ENCODE peak calls at places on chromosome 12, in nine cellular contexts. One of them, this sample, is unnamed.
A peak's percentile ranks its signal among the peaks of the same experiment; 100 is the strongest.

GRCh38 chr12:55955800-55956508 is 9.9 kb downstream of the PMEL start:
- DNase-seq in H54: no peak
- DNase-seq in T-helper 1 cell: peak; percentile 36
- DNase-seq in glutamatergic neuron: no peak
- DNase-seq in Calu3: peak; percentile 90
- DNase-seq in IMR-90: peak; percentile 76
- DNase-seq in AG04450: no peak
- DNase-seq in Panc1: no peak
- DNase-seq in NCI-H1417: no peak
- DNase-seq in this sample: no peak

GRCh38 chr12:1918081-1918874 is at the start of gene CACNA2D4:
- DNase-seq in H54: no peak
- DNase-seq in T-helper 1 cell: no peak
- DNase-seq in glutamatergic neuron: no peak
- DNase-seq in Calu3: no peak
- DNase-seq in IMR-90: no peak
- DNase-seq in AG04450: no peak
- DNase-seq in Panc1: no peak
- DNase-seq in NCI-H1417: no peak
- DNase-seq in this sample: no peak

GRCh38 chr12:132287391-132288238 is 41.8 kb downstream of the GALNT9 start:
- DNase-seq in H54: no peak
- DNase-seq in T-helper 1 cell: no peak
- DNase-seq in glutamatergic neuron: no peak
- DNase-seq in Calu3: no peak
- DNase-seq in IMR-90: no peak
- DNase-seq in AG04450: no peak
- DNase-seq in Panc1: no peak
- DNase-seq in NCI-H1417: no peak
- DNase-seq in this sample: no peak

GRCh38 chr12:20493924-20494323 is 125.6 kb downstream of the PDE3A start:
- DNase-seq in H54: no peak
- DNase-seq in T-helper 1 cell: no peak
- DNase-seq in glutamatergic neuron: no peak
- DNase-seq in Calu3: no peak
- DNase-seq in IMR-90: peak; percentile 40
- DNase-seq in AG04450: no peak
- DNase-seq in Panc1: no peak
- DNase-seq in NCI-H1417: no peak
- DNase-seq in this sample: no peak

GRCh38 chr12:132618683-132619043 is at the start of gene P2RX2:
- DNase-seq in H54: no peak
- DNase-seq in T-helper 1 cell: no peak
- DNase-seq in glutamatergic neuron: no peak
- DNase-seq in Calu3: no peak
- DNase-seq in IMR-90: no peak
- DNase-seq in AG04450: no peak
- DNase-seq in Panc1: no peak
- DNase-seq in NCI-H1417: no peak
- DNase-seq in this sample: no peak

GRCh38 chr12:103858953-103859601 is 18.0 kb upstream of the NT5DC3 start:
- DNase-seq in H54: peak; percentile 68
- DNase-seq in T-helper 1 cell: no peak
- DNase-seq in glutamatergic neuron: no peak
- DNase-seq in Calu3: peak; percentile 87
- DNase-seq in IMR-90: peak; percentile 98
- DNase-seq in AG04450: peak; percentile 93
- DNase-seq in Panc1: peak; percentile 64
- DNase-seq in NCI-H1417: no peak
- DNase-seq in this sample: no peak

GRCh38 chr12:1922075-1922709 is 3.7 kb upstream of the CACNA2D4 start:
- DNase-seq in H54: no peak
- DNase-seq in T-helper 1 cell: no peak
- DNase-seq in glutamatergic neuron: no peak
- DNase-seq in Calu3: no peak
- DNase-seq in IMR-90: no peak
- DNase-seq in AG04450: no peak
- DNase-seq in Panc1: no peak
- DNase-seq in NCI-H1417: no peak
- DNase-seq in this sample: no peak

GRCh38 chr12:9114946-9115345 is 773 bp downstream of the A2M start:
- DNase-seq in H54: no peak
- DNase-seq in T-helper 1 cell: no peak
- DNase-seq in glutamatergic neuron: no peak
- DNase-seq in Calu3: no peak
- DNase-seq in IMR-90: no peak
- DNase-seq in AG04450: no peak
- DNase-seq in Panc1: no peak
- DNase-seq in NCI-H1417: no peak
- DNase-seq in this sample: no peak

GRCh38 chr12:48351022-48351708 is 446 bp upstream of the ZNF641 start:
- DNase-seq in H54: peak; percentile 64
- DNase-seq in T-helper 1 cell: no peak
- DNase-seq in glutamatergic neuron: no peak
- DNase-seq in Calu3: peak; percentile 61
- DNase-seq in IMR-90: peak; percentile 59
- DNase-seq in AG04450: peak; percentile 8
- DNase-seq in Panc1: peak; percentile 32
- DNase-seq in NCI-H1417: peak; percentile 64
- DNase-seq in this sample: no peak

GRCh38 chr12:74801625-74802024 is 264.0 kb downstream of the ATXN7L3B start:
- DNase-seq in H54: no peak
- DNase-seq in T-helper 1 cell: no peak
- DNase-seq in glutamatergic neuron: no peak
- DNase-seq in Calu3: no peak
- DNase-seq in IMR-90: no peak
- DNase-seq in AG04450: no peak
- DNase-seq in Panc1: no peak
- DNase-seq in NCI-H1417: no peak
- DNase-seq in this sample: no peak

GRCh38 chr12:109940339-109940923 is 40.4 kb downstream of the TCHP start:
- DNase-seq in H54: no peak
- DNase-seq in T-helper 1 cell: no peak
- DNase-seq in glutamatergic neuron: no peak
- DNase-seq in Calu3: no peak
- DNase-seq in IMR-90: no peak
- DNase-seq in AG04450: no peak
- DNase-seq in Panc1: no peak
- DNase-seq in NCI-H1417: no peak
- DNase-seq in this sample: no peak

GRCh38 chr12:45464699-45465098 is 248.8 kb downstream of the ANO6 start:
- DNase-seq in H54: no peak
- DNase-seq in T-helper 1 cell: no peak
- DNase-seq in glutamatergic neuron: no peak
- DNase-seq in Calu3: peak; percentile 15
- DNase-seq in IMR-90: no peak
- DNase-seq in AG04450: no peak
- DNase-seq in Panc1: no peak
- DNase-seq in NCI-H1417: no peak
- DNase-seq in this sample: no peak

GRCh38 chr12:54701940-54702592 is 53.9 kb upstream of the DCD start:
- DNase-seq in H54: no peak
- DNase-seq in T-helper 1 cell: peak; percentile 36
- DNase-seq in glutamatergic neuron: no peak
- DNase-seq in Calu3: peak; percentile 25
- DNase-seq in IMR-90: peak; percentile 41
- DNase-seq in AG04450: no peak
- DNase-seq in Panc1: no peak
- DNase-seq in NCI-H1417: peak; percentile 69
- DNase-seq in this sample: no peak

GRCh38 chr12:66035289-66035961 is 95.1 kb downstream of the LLPH start:
- DNase-seq in H54: no peak
- DNase-seq in T-helper 1 cell: no peak
- DNase-seq in glutamatergic neuron: no peak
- DNase-seq in Calu3: peak; percentile 32
- DNase-seq in IMR-90: peak; percentile 61
- DNase-seq in AG04450: no peak
- DNase-seq in Panc1: no peak
- DNase-seq in NCI-H1417: no peak
- DNase-seq in this sample: no peak

GRCh38 chr12:108750471-108751402 is 19.4 kb upstream of the CORO1C start:
- DNase-seq in H54: no peak
- DNase-seq in T-helper 1 cell: no peak
- DNase-seq in glutamatergic neuron: no peak
- DNase-seq in Calu3: no peak
- DNase-seq in IMR-90: no peak
- DNase-seq in AG04450: no peak
- DNase-seq in Panc1: no peak
- DNase-seq in NCI-H1417: no peak
- DNase-seq in this sample: no peak

GRCh38 chr12:6958609-6959375 is 7.6 kb downstream of the PTPN6 start:
- DNase-seq in H54: no peak
- DNase-seq in T-helper 1 cell: peak; percentile 83
- DNase-seq in glutamatergic neuron: no peak
- DNase-seq in Calu3: no peak
- DNase-seq in IMR-90: no peak
- DNase-seq in AG04450: no peak
- DNase-seq in Panc1: no peak
- DNase-seq in NCI-H1417: no peak
- DNase-seq in this sample: no peak

GRCh38 chr12:84924956-84925355 is 12.4 kb upstream of the SLC6A15 start:
- DNase-seq in H54: no peak
- DNase-seq in T-helper 1 cell: no peak
- DNase-seq in glutamatergic neuron: no peak
- DNase-seq in Calu3: no peak
- DNase-seq in IMR-90: peak; percentile 23
- DNase-seq in AG04450: no peak
- DNase-seq in Panc1: no peak
- DNase-seq in NCI-H1417: no peak
- DNase-seq in this sample: no peak

GRCh38 chr12:19946549-19946948 is 421.8 kb upstream of the PDE3A start:
- DNase-seq in H54: peak; percentile 36
- DNase-seq in T-helper 1 cell: no peak
- DNase-seq in glutamatergic neuron: no peak
- DNase-seq in Calu3: peak; percentile 15
- DNase-seq in IMR-90: peak; percentile 98
- DNase-seq in AG04450: peak; percentile 81
- DNase-seq in Panc1: peak; percentile 5
- DNase-seq in NCI-H1417: no peak
- DNase-seq in this sample: no peak

GRCh38 chr12:57896139-57896436 is 45.3 kb upstream of the ATP23 start:
- DNase-seq in H54: no peak
- DNase-seq in T-helper 1 cell: no peak
- DNase-seq in glutamatergic neuron: no peak
- DNase-seq in Calu3: no peak
- DNase-seq in IMR-90: no peak
- DNase-seq in AG04450: no peak
- DNase-seq in Panc1: no peak
- DNase-seq in NCI-H1417: no peak
- DNase-seq in this sample: no peak

GRCh38 chr12:118020036-118020435 is 3.5 kb downstream of the RFC5 start:
- DNase-seq in H54: no peak
- DNase-seq in T-helper 1 cell: no peak
- DNase-seq in glutamatergic neuron: no peak
- DNase-seq in Calu3: no peak
- DNase-seq in IMR-90: no peak
- DNase-seq in AG04450: no peak
- DNase-seq in Panc1: no peak
- DNase-seq in NCI-H1417: no peak
- DNase-seq in this sample: no peak

GRCh38 chr12:52838871-52839446 is 4.8 kb upstream of the KRT79 start:
- DNase-seq in H54: no peak
- DNase-seq in T-helper 1 cell: no peak
- DNase-seq in glutamatergic neuron: peak; percentile 27
- DNase-seq in Calu3: no peak
- DNase-seq in IMR-90: no peak
- DNase-seq in AG04450: no peak
- DNase-seq in Panc1: no peak
- DNase-seq in NCI-H1417: peak; percentile 30
- DNase-seq in this sample: no peak

GRCh38 chr12:89162704-89163261 is 189.5 kb downstream of the DUSP6 start:
- DNase-seq in H54: peak; percentile 29
- DNase-seq in T-helper 1 cell: peak; percentile 83
- DNase-seq in glutamatergic neuron: no peak
- DNase-seq in Calu3: no peak
- DNase-seq in IMR-90: peak; percentile 99
- DNase-seq in AG04450: peak; percentile 94
- DNase-seq in Panc1: peak; percentile 5
- DNase-seq in NCI-H1417: no peak
- DNase-seq in this sample: no peak

GRCh38 chr12:93793983-93794382 is 116.8 kb downstream of the CRADD start:
- DNase-seq in H54: no peak
- DNase-seq in T-helper 1 cell: no peak
- DNase-seq in glutamatergic neuron: no peak
- DNase-seq in Calu3: no peak
- DNase-seq in IMR-90: peak; percentile 85
- DNase-seq in AG04450: peak; percentile 66
- DNase-seq in Panc1: no peak
- DNase-seq in NCI-H1417: no peak
- DNase-seq in this sample: no peak

GRCh38 chr12:129190827-129191226 is 337.5 kb downstream of the GLT1D1 start:
- DNase-seq in H54: no peak
- DNase-seq in T-helper 1 cell: no peak
- DNase-seq in glutamatergic neuron: peak; percentile 26
- DNase-seq in Calu3: no peak
- DNase-seq in IMR-90: no peak
- DNase-seq in AG04450: no peak
- DNase-seq in Panc1: no peak
- DNase-seq in NCI-H1417: no peak
- DNase-seq in this sample: no peak

GRCh38 chr12:120706029-120706428 is 4.2 kb upstream of the UNC119B start:
- DNase-seq in H54: no peak
- DNase-seq in T-helper 1 cell: no peak
- DNase-seq in glutamatergic neuron: no peak
- DNase-seq in Calu3: no peak
- DNase-seq in IMR-90: no peak
- DNase-seq in AG04450: no peak
- DNase-seq in Panc1: no peak
- DNase-seq in NCI-H1417: no peak
- DNase-seq in this sample: no peak

GRCh38 chr12:94650143-94651056 is at the start of gene TMCC3:
- DNase-seq in H54: no peak
- DNase-seq in T-helper 1 cell: no peak
- DNase-seq in glutamatergic neuron: peak; percentile 56
- DNase-seq in Calu3: peak; percentile 58
- DNase-seq in IMR-90: no peak
- DNase-seq in AG04450: no peak
- DNase-seq in Panc1: no peak
- DNase-seq in NCI-H1417: peak; percentile 32
- DNase-seq in this sample: no peak

GRCh38 chr12:50156641-50157040 is 10.5 kb downstream of the CERS5 start:
- DNase-seq in H54: no peak
- DNase-seq in T-helper 1 cell: no peak
- DNase-seq in glutamatergic neuron: no peak
- DNase-seq in Calu3: no peak
- DNase-seq in IMR-90: no peak
- DNase-seq in AG04450: no peak
- DNase-seq in Panc1: no peak
- DNase-seq in NCI-H1417: no peak
- DNase-seq in this sample: no peak